ENCODE peak calls at places on chromosomes 4 and X, in five cellular contexts. C, Z, F, H and A are unnamed samples.

GRCh38 chr4:87541521-87541920 is 12.3 kb upstream of the SPARCL1 start:
- DNase-seq in C (no peak), Z (no peak), H (no peak), F (no peak), A (no peak)

GRCh38 chr4:7945709-7946380 is 6.2 kb upstream of the AFAP1 start:
- DNase-seq in Z (no peak), C (no peak), F (peak), H (no peak), A (no peak)

GRCh38 chr4:177546745-177547144 is 104.5 kb upstream of the AGA start:
- DNase-seq in F (no peak), H (no peak), C (no peak), Z (no peak), A (no peak)

GRCh38 chr4:109079731-109080130 is 222.7 kb downstream of the COL25A1 start:
- DNase-seq in H (no peak), Z (no peak), C (no peak), F (no peak), A (no peak)

GRCh38 chrX:52988985-52989917 is 30.9 kb upstream of the FAM156A start:
- DNase-seq in C (no peak), Z (no peak), F (no peak), H (no peak), A (no peak)

GRCh38 chrX:13093489-13094140 is 49.2 kb upstream of the FAM9C start:
- DNase-seq in Z (no peak), F (no peak), H (no peak), C (no peak), A (no peak)

GRCh38 chrX:69389221-69389620 is 114.9 kb upstream of the NALF2 start:
- DNase-seq in H (no peak), Z (no peak), F (no peak), C (no peak), A (no peak)

GRCh38 chr4:79865253-79865652 is 207.8 kb downstream of the ANTXR2 start:
- DNase-seq in Z (peak), H (no peak), F (no peak), C (no peak), A (no peak)

GRCh38 chr4:145497199-145498149 is 15.8 kb downstream of the SMAD1 start:
- DNase-seq in H (no peak), F (no peak), C (no peak), Z (no peak), A (no peak)

GRCh38 chr4:4394644-4395043 is 7.7 kb downstream of the NSG1 start:
- DNase-seq in H (no peak), Z (peak), F (no peak), C (no peak), A (no peak)

GRCh38 chr4:168584321-168584771 is 87.5 kb downstream of the PALLD start:
- DNase-seq in H (no peak), Z (peak), C (no peak), F (no peak), A (no peak)

GRCh38 chr4:165378763-165379631 is at the start of gene CPE:
- DNase-seq in H (peak), C (peak), F (peak), Z (peak), A (peak)

GRCh38 chr4:76836860-76837564 is 60.9 kb downstream of the SOWAHB start:
- DNase-seq in C (no peak), Z (no peak), F (no peak), H (no peak), A (no peak)

GRCh38 chr4:96164814-96165351 is 325.0 kb downstream of the PDHA2 start:
- DNase-seq in Z (peak), H (no peak), F (no peak), C (no peak), A (no peak)

GRCh38 chrX:126170715-126171114 is 4.6 kb upstream of the DCAF12L2 start:
- DNase-seq in C (no peak), Z (no peak), F (no peak), H (no peak), A (no peak)

GRCh38 chrX:129262912-129263311 is 260.4 kb downstream of the SMARCA1 start:
- DNase-seq in H (no peak), Z (no peak), C (no peak), F (no peak), A (no peak)

GRCh38 chrX:11600578-11600977 is 65.1 kb downstream of the ARHGAP6 start:
- DNase-seq in Z (no peak), C (no peak), F (no peak), H (no peak), A (no peak)

GRCh38 chrX:2447484-2447883 is 53.3 kb downstream of the DHRSX start:
- DNase-seq in H (no peak), F (no peak), Z (no peak), C (no peak), A (peak)

GRCh38 chrX:130834149-130834548 is 68.9 kb downstream of the ENOX2 start:
- DNase-seq in F (no peak), Z (no peak), C (no peak), H (no peak), A (no peak)

GRCh38 chr4:57065730-57066482 is 44.3 kb downstream of the IGFBP7 start:
- DNase-seq in H (no peak), C (no peak), F (no peak), Z (no peak), A (no peak)

GRCh38 chrX:136170109-136170800 is 22.9 kb downstream of the FHL1 start:
- DNase-seq in C (no peak), F (no peak), H (no peak), Z (no peak), A (no peak)

GRCh38 chr4:51932684-51933083 is 87.5 kb downstream of the LRRC66 start:
- DNase-seq in F (no peak), C (no peak), Z (no peak), H (no peak), A (no peak)

GRCh38 chrX:43644124-43644701 is 11.9 kb upstream of the MAOA start:
- DNase-seq in H (no peak), C (no peak), Z (peak), F (no peak), A (no peak)

GRCh38 chrX:15349046-15349445 is 13.7 kb upstream of the PIGA start:
- DNase-seq in Z (peak), H (peak), C (no peak), F (no peak), A (no peak)

GRCh38 chrX:3518870-3519269 is 172.4 kb upstream of the MXRA5 start:
- DNase-seq in C (no peak), H (peak), Z (peak), F (no peak), A (peak)

GRCh38 chr4:8914461-8915171 is 43.0 kb upstream of the HMX1 start:
- DNase-seq in Z (no peak), C (no peak), F (peak), H (no peak), A (peak)

GRCh38 chrX:13742397-13743176 is 8.0 kb downstream of the OFD1 start:
- DNase-seq in Z (no peak), F (no peak), C (peak), H (peak), A (no peak)

GRCh38 chr4:3040447-3041191 is 33.7 kb downstream of the HTT-AS start:
- DNase-seq in F (peak), H (no peak), Z (no peak), C (no peak), A (no peak)

GRCh38 chr4:3043272-3044020 is 30.9 kb downstream of the HTT-AS start:
- DNase-seq in H (no peak), F (peak), Z (no peak), C (no peak), A (no peak)

GRCh38 chr4:3039706-3040366 is 34.5 kb downstream of the HTT-AS start:
- DNase-seq in C (no peak), H (no peak), Z (no peak), F (peak), A (no peak)

GRCh38 chr4:3041192-3042142 is 32.9 kb downstream of the HTT-AS start:
- DNase-seq in C (no peak), H (peak), Z (peak), F (peak), A (no peak)

GRCh38 chr4:3042226-3042625 is 32.1 kb downstream of the HTT-AS start:
- DNase-seq in F (peak), C (no peak), H (no peak), Z (no peak), A (no peak)
- H3K4me3 ChIP-seq in F (peak), C (peak), H (peak), Z (peak), A (no peak)

DNA sequence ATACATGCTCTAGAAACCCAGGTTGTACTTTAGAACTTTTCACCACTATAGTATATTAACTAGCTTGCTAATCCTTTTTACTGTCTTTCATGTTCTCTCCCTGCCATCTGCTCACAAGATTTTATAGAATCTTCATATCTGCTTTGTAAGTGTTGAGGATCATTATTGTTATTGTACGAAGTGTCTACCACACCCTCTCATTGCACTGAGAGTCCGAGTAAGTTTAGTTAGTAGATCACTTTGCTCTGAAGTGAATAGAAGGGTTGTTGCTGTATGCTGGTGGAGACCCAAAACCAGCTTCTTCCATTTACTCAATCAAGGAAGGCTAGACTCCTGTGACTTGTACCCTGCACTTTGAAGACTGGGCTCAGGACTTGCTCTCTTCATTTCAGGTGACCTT is 17.1 kb downstream of the GAB1 start:
- DNase-seq in C (no peak), H (no peak), F (no peak), Z (no peak), A (no peak)
- H3K4me3 ChIP-seq in C (no peak), H (no peak), F (no peak), Z (no peak), A (no peak)

DNA sequence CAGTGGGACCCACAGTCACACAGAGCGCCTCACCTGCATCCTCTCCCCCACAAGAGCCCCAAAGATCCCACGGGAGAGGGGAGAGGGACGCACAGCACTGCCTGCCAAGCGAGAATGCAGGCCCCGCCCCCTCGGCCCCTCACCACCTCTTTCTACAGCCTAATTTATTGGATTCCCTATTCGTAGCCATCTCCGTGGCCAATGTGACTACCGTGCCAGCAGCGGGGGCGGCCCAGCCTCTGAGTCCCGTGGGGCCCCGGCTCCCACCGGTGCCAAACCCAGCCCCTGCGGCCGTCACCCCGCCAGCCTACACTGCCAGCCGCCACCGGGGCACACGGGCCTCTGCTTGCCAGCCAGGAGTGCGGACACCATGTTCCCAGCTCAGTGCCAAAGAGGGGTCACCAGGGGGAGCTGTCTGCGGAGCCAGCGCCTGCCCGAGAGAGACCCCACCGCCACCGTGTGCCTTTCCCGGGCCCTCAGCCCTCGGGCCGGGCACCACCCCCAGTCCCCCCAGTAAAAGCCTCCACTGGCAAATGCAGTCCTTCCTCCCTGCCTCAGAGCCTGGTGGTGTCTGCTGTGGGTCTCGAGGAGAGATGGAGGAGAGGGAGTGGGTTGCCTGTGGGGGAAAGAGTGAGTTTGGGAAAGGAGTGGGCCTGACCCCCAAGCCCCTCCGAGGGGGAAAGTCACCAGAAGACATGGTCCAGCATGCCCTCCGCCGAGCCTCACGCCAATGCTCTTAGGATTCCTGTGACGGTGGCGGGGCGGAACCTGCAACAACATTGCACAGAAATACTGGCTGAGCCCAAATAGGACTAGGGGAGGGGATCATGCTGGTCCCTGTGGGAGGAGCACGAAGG is 19.6 kb upstream of the PLXNB3 start:
- DNase-seq in H (no peak), F (peak), C (no peak), Z (no peak), A (no peak)
- H3K4me3 ChIP-seq in H (no peak), F (no peak), C (no peak), Z (no peak), A (no peak)

GRCh38 chrX:154020500-154021115 is 906 bp upstream of the IRAK1 start:
- DNase-seq in Z (no peak), H (no peak), F (no peak), C (no peak), A (no peak)

GRCh38 chrX:154022108-154022507 is 2.4 kb upstream of the IRAK1 start:
- DNase-seq in C (no peak), H (no peak), F (peak), Z (no peak), A (no peak)

GRCh38 chrX:154019633-154020499 is at the start of gene IRAK1:
- DNase-seq in H (peak), C (peak), F (peak), Z (no peak), A (no peak)

GRCh38 chrX:154022716-154023115 is 3.0 kb upstream of the IRAK1 start:
- DNase-seq in C (no peak), F (no peak), H (no peak), Z (no peak), A (no peak)

GRCh38 chrX:154021131-154021611 is 1.5 kb upstream of the IRAK1 start:
- DNase-seq in C (no peak), Z (peak), H (no peak), F (peak), A (no peak)
- H3K4me3 ChIP-seq in C (no peak), Z (no peak), H (no peak), F (no peak), A (no peak)

GRCh38 chr4:73967891-73968290 is 13.9 kb downstream of the PF4 start:
- DNase-seq in F (no peak), C (no peak), Z (no peak), H (no peak), A (no peak)
- H3K4me3 ChIP-seq in F (no peak), C (no peak), Z (no peak), H (no peak), A (no peak)

GRCh38 chr4:112830753-112831386 is 193.9 kb downstream of the LARP7 start:
- DNase-seq in F (no peak), H (no peak), C (no peak), Z (no peak), A (peak)

GRCh38 chr4:112836895-112837294 is 200.0 kb downstream of the LARP7 start:
- DNase-seq in Z (no peak), F (no peak), H (no peak), C (no peak), A (no peak)

GRCh38 chr4:112832493-112832892 is 195.6 kb downstream of the LARP7 start:
- DNase-seq in C (no peak), F (no peak), H (no peak), Z (no peak), A (no peak)
- H3K4me3 ChIP-seq in C (no peak), F (no peak), H (no peak), Z (no peak), A (no peak)

DNA sequence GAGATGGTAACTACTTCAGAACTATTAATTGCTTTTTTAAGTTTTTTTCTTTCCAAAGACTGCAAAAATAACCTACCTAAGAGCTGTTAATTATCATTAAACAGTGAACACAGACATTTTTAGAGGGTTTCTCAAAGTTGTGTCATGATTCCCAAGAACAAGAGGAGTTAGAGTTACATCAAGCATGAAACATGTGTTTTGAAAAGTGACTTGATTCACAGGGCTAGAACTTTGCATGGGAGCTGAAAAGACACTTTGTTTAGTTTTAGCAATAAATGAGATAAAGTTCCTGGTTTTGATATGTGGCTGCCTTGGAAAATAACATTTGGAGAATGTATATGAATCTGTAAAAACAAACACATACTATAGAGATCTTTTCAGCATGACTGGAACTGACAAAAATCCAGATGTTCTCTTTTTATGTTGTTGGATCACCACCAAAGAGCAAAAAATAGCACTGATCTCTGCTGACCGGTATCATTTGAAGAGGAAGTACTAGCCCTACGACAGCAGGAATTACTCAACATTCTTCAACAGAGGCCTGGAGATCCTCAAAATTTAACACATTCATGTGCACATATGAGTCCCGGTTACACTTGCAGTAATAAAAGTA is 173.0 kb upstream of the PCDH18 start:
- DNase-seq in F (no peak), C (no peak), Z (peak), H (no peak), A (no peak)
- H3K4me3 ChIP-seq in F (no peak), C (no peak), Z (no peak), H (no peak), A (no peak)

DNA sequence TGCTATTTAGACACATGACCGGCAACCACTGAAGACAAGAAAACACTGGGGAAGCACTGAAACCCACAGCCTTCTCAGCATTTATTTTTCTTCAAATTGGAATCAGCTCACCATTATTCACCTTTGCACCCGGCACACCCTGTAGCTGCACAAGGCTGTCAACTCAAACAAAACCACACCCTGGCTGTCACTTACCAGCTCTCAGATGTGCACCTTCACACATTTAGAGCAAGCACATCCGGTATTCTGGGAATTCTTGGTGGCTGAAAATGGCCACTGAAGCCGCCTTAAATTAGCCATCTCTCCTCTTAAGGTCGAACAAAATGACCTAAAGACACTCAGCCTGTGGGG is 5.9 kb downstream of the ZFYVE28 start:
- DNase-seq in F (peak), Z (no peak), C (peak), H (peak), A (no peak)
- H3K4me3 ChIP-seq in F (peak), Z (peak), C (peak), H (peak), A (peak)

GRCh38 chr4:2484169-2484568 is 15.3 kb downstream of the RNF4 start:
- DNase-seq in Z (no peak), H (no peak), C (no peak), F (no peak), A (no peak)
- H3K4me3 ChIP-seq in Z (no peak), H (no peak), C (peak), F (no peak), A (no peak)